ENCODE peak calls at places on chromosomes 11 and 22, in six cellular contexts. One of them, this sample, is unnamed. For H3K27me3, the result is how much of the 10 kb centered on the place peaks cover.

GRCh38 chr11:47955356-47955755 is 25.0 kb upstream of the PTPRJ start:
- DNase-seq in colonic mucosa: no peak
- DNase-seq in neural progenitor cell: no peak
- DNase-seq in tibial nerve: no peak
- DNase-seq in spleen: no peak
- DNase-seq in tibial artery: no peak
- DNase-seq in this sample: no peak

GRCh38 chr11:43517518-43517917 is 158.8 kb downstream of the TTC17 start:
- DNase-seq in tibial nerve: no peak
- DNase-seq in colonic mucosa: no peak
- DNase-seq in spleen: no peak
- DNase-seq in tibial artery: no peak
- DNase-seq in neural progenitor cell: no peak
- DNase-seq in this sample: peak

GRCh38 chr22:21446827-21447690 is 20.1 kb upstream of the TMEM191C start:
- DNase-seq in neural progenitor cell: no peak
- DNase-seq in tibial nerve: no peak
- DNase-seq in tibial artery: peak
- DNase-seq in colonic mucosa: no peak
- DNase-seq in spleen: peak
- DNase-seq in this sample: no peak

GRCh38 chr11:17553249-17553546 is 6.1 kb downstream of the OTOG start:
- DNase-seq in neural progenitor cell: no peak
- DNase-seq in tibial nerve: no peak
- DNase-seq in colonic mucosa: no peak
- DNase-seq in spleen: peak
- DNase-seq in tibial artery: peak
- DNase-seq in this sample: no peak

GRCh38 chr11:75743711-75744563 is 24.6 kb upstream of the DGAT2 start:
- DNase-seq in colonic mucosa: no peak
- DNase-seq in tibial nerve: no peak
- DNase-seq in neural progenitor cell: no peak
- DNase-seq in tibial artery: no peak
- DNase-seq in spleen: no peak
- DNase-seq in this sample: no peak

GRCh38 chr11:67268036-67268683 is 1.9 kb downstream of the GRK2 start:
- DNase-seq in tibial artery: peak
- DNase-seq in spleen: peak
- DNase-seq in neural progenitor cell: no peak
- DNase-seq in tibial nerve: no peak
- DNase-seq in colonic mucosa: no peak
- DNase-seq in this sample: no peak

GRCh38 chr11:66264893-66265292 is 3.5 kb upstream of the RAB1B start:
- DNase-seq in neural progenitor cell: peak
- DNase-seq in tibial artery: no peak
- DNase-seq in colonic mucosa: no peak
- DNase-seq in tibial nerve: no peak
- DNase-seq in spleen: peak
- DNase-seq in this sample: no peak

GRCh38 chr11:57440744-57441414 is 14.0 kb upstream of the SLC43A3 start:
- DNase-seq in tibial nerve: no peak
- DNase-seq in colonic mucosa: no peak
- DNase-seq in tibial artery: no peak
- DNase-seq in spleen: no peak
- DNase-seq in neural progenitor cell: no peak
- DNase-seq in this sample: no peak

GRCh38 chr11:64654958-64655541 is 64.0 kb downstream of the SLC22A12 start:
- DNase-seq in colonic mucosa: no peak
- DNase-seq in neural progenitor cell: no peak
- DNase-seq in tibial artery: no peak
- DNase-seq in spleen: no peak
- DNase-seq in tibial nerve: no peak
- DNase-seq in this sample: no peak

GRCh38 chr11:91265946-91266345 is 958.7 kb upstream of the FAT3 start:
- DNase-seq in spleen: no peak
- DNase-seq in colonic mucosa: no peak
- DNase-seq in tibial nerve: no peak
- DNase-seq in neural progenitor cell: no peak
- DNase-seq in tibial artery: no peak
- DNase-seq in this sample: no peak

GRCh38 chr11:3880724-3881123 is 25.3 kb downstream of the STIM1 start:
- DNase-seq in tibial nerve: no peak
- DNase-seq in colonic mucosa: no peak
- DNase-seq in spleen: no peak
- DNase-seq in neural progenitor cell: no peak
- DNase-seq in tibial artery: no peak
- DNase-seq in this sample: peak

GRCh38 chr22:33329398-33329797 is 271.2 kb upstream of the SYN3 start:
- DNase-seq in tibial nerve: no peak
- DNase-seq in colonic mucosa: peak
- DNase-seq in spleen: no peak
- DNase-seq in neural progenitor cell: no peak
- DNase-seq in tibial artery: no peak
- DNase-seq in this sample: no peak

GRCh38 chr11:102223859-102224258 is 93.4 kb upstream of the BIRC3 start:
- DNase-seq in tibial artery: no peak
- DNase-seq in tibial nerve: no peak
- DNase-seq in neural progenitor cell: no peak
- DNase-seq in colonic mucosa: no peak
- DNase-seq in spleen: no peak
- DNase-seq in this sample: peak

GRCh38 chr22:38080847-38081635 is 2.9 kb downstream of the SLC16A8 start:
- DNase-seq in spleen: peak
- DNase-seq in neural progenitor cell: peak
- DNase-seq in tibial artery: no peak
- DNase-seq in tibial nerve: no peak
- DNase-seq in colonic mucosa: peak
- DNase-seq in this sample: no peak

GRCh38 chr11:124086447-124086846 is 28.8 kb upstream of the VWA5A start:
- DNase-seq in colonic mucosa: no peak
- DNase-seq in spleen: no peak
- DNase-seq in tibial artery: no peak
- DNase-seq in tibial nerve: no peak
- DNase-seq in neural progenitor cell: peak
- DNase-seq in this sample: no peak

DNA sequence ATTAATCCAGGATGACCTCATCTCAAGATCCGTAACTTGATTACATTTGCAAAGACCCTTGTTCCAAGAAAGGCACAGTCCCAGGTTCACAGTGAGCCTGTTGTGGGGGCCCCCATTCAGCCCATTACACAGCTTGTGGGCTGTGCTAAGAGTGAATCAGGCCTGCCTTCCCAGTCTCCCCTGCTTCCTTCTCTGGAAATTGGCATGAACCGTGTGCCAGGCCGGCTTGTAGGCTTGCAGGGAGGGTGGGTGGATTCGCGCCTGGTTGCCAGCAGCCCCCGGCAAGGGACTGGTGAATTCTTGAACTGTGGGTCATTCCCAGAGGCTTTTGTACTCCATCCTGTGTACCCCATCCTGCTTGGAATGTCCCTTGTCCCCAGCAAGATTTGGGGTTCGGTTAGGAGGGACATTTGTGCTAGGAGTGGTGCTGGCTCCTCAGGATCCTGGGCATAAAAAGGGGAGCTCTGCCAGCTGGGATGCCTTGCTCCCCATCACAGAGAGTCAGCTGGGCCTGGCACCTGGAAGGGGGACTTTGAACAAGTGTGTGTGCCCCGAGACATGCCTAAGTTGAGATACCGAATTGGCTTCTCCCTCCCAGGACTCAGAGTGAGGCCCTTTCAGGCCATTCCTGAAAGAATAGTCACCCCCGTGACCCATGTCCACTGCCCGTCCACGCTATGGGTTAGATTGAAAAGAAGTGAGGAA is 818.2 kb downstream of the BRD1 start:
- DNase-seq in spleen: peak
- DNase-seq in tibial artery: no peak
- DNase-seq in neural progenitor cell: no peak
- DNase-seq in colonic mucosa: no peak
- DNase-seq in tibial nerve: no peak
- DNase-seq in this sample: no peak
- H3K27me3 ChIP-seq in spleen: under half
- H3K27me3 ChIP-seq in tibial artery: under half
- H3K27me3 ChIP-seq in neural progenitor cell: under half
- H3K27me3 ChIP-seq in colonic mucosa: under half
- H3K27me3 ChIP-seq in tibial nerve: under half
- H3K27me3 ChIP-seq in this sample: under half

GRCh38 chr11:14248577-14248976 is 110.4 kb downstream of the RRAS2 start:
- DNase-seq in tibial nerve: peak
- DNase-seq in colonic mucosa: no peak
- DNase-seq in neural progenitor cell: peak
- DNase-seq in spleen: no peak
- DNase-seq in tibial artery: no peak
- DNase-seq in this sample: no peak

GRCh38 chr11:14251754-14252153 is 107.2 kb downstream of the RRAS2 start:
- DNase-seq in tibial nerve: no peak
- DNase-seq in colonic mucosa: no peak
- DNase-seq in neural progenitor cell: no peak
- DNase-seq in tibial artery: no peak
- DNase-seq in spleen: no peak
- DNase-seq in this sample: no peak

GRCh38 chr11:14244926-14245325 is 114.1 kb downstream of the RRAS2 start:
- DNase-seq in tibial artery: no peak
- DNase-seq in neural progenitor cell: no peak
- DNase-seq in colonic mucosa: no peak
- DNase-seq in tibial nerve: no peak
- DNase-seq in spleen: no peak
- DNase-seq in this sample: no peak

GRCh38 chr11:14253437-14253836 is 105.5 kb downstream of the RRAS2 start:
- DNase-seq in colonic mucosa: no peak
- DNase-seq in tibial artery: no peak
- DNase-seq in tibial nerve: no peak
- DNase-seq in spleen: no peak
- DNase-seq in neural progenitor cell: no peak
- DNase-seq in this sample: no peak

DNA sequence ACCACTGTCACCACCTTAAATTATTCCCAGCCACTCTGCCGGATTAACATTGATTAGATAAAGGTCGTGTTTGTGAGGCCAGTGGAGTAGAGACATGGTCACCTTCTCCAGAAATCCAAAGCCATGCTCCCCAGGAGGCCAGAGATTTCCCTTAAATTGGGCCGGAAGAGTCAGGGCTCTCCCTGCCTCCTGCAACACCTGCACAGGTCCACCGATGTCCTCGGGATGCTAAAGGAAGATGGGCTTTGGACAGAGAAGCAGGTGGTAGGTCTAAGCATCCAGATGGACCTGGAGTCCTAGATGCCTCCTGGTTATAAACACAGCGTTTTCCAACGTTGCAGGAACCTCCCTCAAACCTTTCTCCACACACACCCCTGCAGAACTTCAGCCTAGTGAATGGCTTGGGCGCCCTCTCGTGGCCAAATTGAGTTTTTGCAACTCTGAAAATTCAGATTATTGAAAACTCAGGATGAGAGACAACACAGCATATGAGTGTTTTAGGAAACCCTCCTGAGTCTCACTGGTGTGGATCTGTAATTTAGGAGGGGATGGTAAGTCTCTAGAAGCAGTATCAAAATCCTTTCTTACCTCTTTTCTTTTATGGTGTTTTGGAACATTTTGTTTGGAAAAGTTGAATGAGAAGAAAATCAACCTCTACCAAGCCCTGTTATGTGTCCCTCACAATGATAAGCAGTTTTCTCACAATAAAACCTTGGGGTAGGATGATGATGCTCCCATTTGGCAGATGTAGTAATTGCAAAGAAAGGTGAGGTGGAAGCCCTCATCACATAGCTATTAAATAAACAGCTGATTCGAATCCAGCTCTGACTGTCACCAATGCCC is 109.6 kb downstream of the RRAS2 start:
- DNase-seq in tibial nerve: peak
- DNase-seq in colonic mucosa: peak
- DNase-seq in neural progenitor cell: peak
- DNase-seq in tibial artery: no peak
- DNase-seq in spleen: peak
- DNase-seq in this sample: peak
- H3K27me3 ChIP-seq in tibial nerve: under half
- H3K27me3 ChIP-seq in colonic mucosa: under half
- H3K27me3 ChIP-seq in neural progenitor cell: under half
- H3K27me3 ChIP-seq in tibial artery: under half
- H3K27me3 ChIP-seq in spleen: under half
- H3K27me3 ChIP-seq in this sample: under half

GRCh38 chr11:45900916-45901617 is 6.0 kb downstream of the FREY1 start:
- DNase-seq in tibial artery: no peak
- DNase-seq in spleen: no peak
- DNase-seq in colonic mucosa: no peak
- DNase-seq in tibial nerve: no peak
- DNase-seq in neural progenitor cell: peak
- DNase-seq in this sample: no peak

GRCh38 chr11:45897556-45897955 is 9.5 kb downstream of the FREY1 start:
- DNase-seq in tibial nerve: no peak
- DNase-seq in neural progenitor cell: no peak
- DNase-seq in tibial artery: no peak
- DNase-seq in spleen: no peak
- DNase-seq in colonic mucosa: no peak
- DNase-seq in this sample: no peak

GRCh38 chr11:45901646-45902045 is 5.4 kb downstream of the FREY1 start:
- DNase-seq in colonic mucosa: no peak
- DNase-seq in spleen: no peak
- DNase-seq in tibial artery: no peak
- DNase-seq in tibial nerve: no peak
- DNase-seq in neural progenitor cell: no peak
- DNase-seq in this sample: no peak

GRCh38 chr11:45899086-45899447 is 8.0 kb downstream of the FREY1 start:
- DNase-seq in colonic mucosa: no peak
- DNase-seq in spleen: no peak
- DNase-seq in tibial nerve: no peak
- DNase-seq in neural progenitor cell: no peak
- DNase-seq in tibial artery: no peak
- DNase-seq in this sample: no peak

DNA sequence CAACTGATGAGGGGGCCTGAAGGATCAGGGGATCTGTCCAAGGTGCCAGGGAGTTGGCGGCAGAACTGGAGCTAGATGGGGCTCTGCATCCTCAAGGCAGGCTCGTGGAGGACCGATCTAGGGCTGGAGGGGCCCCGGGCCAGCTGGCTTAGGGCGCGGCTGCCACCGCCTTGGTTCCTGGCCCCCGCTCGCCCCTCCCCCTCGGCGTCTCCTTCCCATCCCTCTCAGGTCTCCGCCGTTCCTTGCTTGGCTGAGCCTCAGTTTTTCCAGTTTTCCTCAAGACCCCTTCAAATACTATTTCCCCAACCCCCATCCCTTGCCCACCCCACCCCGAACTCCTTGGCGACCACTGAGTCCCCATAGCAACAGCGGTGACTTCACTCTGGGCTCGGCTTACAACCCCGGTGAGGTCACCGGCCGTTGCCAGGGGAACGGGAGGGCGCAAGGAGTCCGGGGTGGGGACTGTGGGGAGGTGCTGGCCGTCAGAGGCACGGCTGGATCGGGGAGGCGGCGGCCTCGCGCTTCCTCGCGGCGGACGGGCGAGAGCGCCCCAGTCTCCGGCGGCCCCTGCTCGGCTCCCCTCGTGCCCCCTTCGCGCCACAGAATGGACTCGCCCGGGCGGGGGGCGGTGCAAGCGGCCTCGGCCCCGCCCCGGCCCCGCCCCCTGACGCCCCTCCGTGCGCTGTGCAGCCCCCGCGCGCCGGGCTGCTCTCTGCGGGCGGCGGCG is 7.5 kb downstream of the FREY1 start:
- DNase-seq in spleen: peak
- DNase-seq in neural progenitor cell: peak
- DNase-seq in tibial nerve: peak
- DNase-seq in colonic mucosa: peak
- DNase-seq in tibial artery: peak
- DNase-seq in this sample: peak
- H3K27me3 ChIP-seq in spleen: half or more
- H3K27me3 ChIP-seq in neural progenitor cell: under half
- H3K27me3 ChIP-seq in tibial nerve: under half
- H3K27me3 ChIP-seq in colonic mucosa: under half
- H3K27me3 ChIP-seq in tibial artery: under half
- H3K27me3 ChIP-seq in this sample: under half

GRCh38 chr22:50610041-50610451 is 9.5 kb downstream of the MAPK8IP2 start:
- DNase-seq in colonic mucosa: no peak
- DNase-seq in tibial nerve: no peak
- DNase-seq in neural progenitor cell: no peak
- DNase-seq in tibial artery: peak
- DNase-seq in spleen: no peak
- DNase-seq in this sample: no peak
- H3K27me3 ChIP-seq in colonic mucosa: under half
- H3K27me3 ChIP-seq in tibial nerve: half or more
- H3K27me3 ChIP-seq in neural progenitor cell: under half
- H3K27me3 ChIP-seq in tibial artery: under half
- H3K27me3 ChIP-seq in spleen: under half
- H3K27me3 ChIP-seq in this sample: under half